ENCODE peak calls at places on chromosomes 13 and 19, in seven cellular contexts. R is K562, E is GM12878, C is SK-N-SH, U is T47D, X is H1, J is HepG2. M is an unnamed sample.

GRCh38 chr19:4597278-4597974 is 37.9 kb upstream of the SEMA6B start:
- DNase-seq in R (no peak), E (no peak), C (no peak), U (no peak), X (peak), J (no peak), M (no peak)

GRCh38 chr13:101231751-101232428 is 184.4 kb downstream of the NALCN start:
- DNase-seq in R (no peak), E (no peak), C (no peak), U (no peak), X (no peak), J (no peak), M (no peak)

GRCh38 chr19:11281336-11282049 is 14.5 kb upstream of the TSPAN16 start:
- DNase-seq in R (no peak), E (no peak), C (peak), U (no peak), X (no peak), J (no peak), M (no peak)

GRCh38 chr19:35639863-35640262 is 1.7 kb upstream of the ETV2 start:
- DNase-seq in R (no peak), E (no peak), C (no peak), U (no peak), X (no peak), J (no peak), M (no peak)

GRCh38 chr19:29366757-29367156 is 153.8 kb upstream of the UQCRFS1 start:
- DNase-seq in R (no peak), E (no peak), C (no peak), U (no peak), X (peak), J (no peak), M (no peak)

GRCh38 chr19:15452111-15453047 is 2.6 kb upstream of the WIZ start:
- DNase-seq in R (peak), E (no peak), C (peak), U (peak), X (peak), J (peak), M (peak)

GRCh38 chr19:47663911-47664771 is 49.1 kb upstream of the EHD2 start:
- DNase-seq in R (peak), E (no peak), C (no peak), U (peak), X (no peak), J (peak), M (no peak)

GRCh38 chr19:660793-661426 is 2.1 kb downstream of the RNF126 start:
- DNase-seq in R (no peak), E (no peak), C (no peak), U (no peak), X (no peak), J (peak), M (no peak)

GRCh38 chr19:36255316-36255715 is 40.4 kb downstream of the ZNF146 start:
- DNase-seq in R (no peak), E (no peak), C (no peak), U (no peak), X (no peak), J (no peak), M (no peak)

GRCh38 chr13:43364210-43365041 is 341.0 kb downstream of the DNAJC15 start:
- DNase-seq in R (no peak), E (no peak), C (no peak), U (no peak), X (no peak), J (no peak), M (no peak)

GRCh38 chr13:74067818-74068217 is 66.4 kb downstream of the KLF12 start:
- DNase-seq in R (no peak), E (no peak), C (no peak), U (no peak), X (no peak), J (no peak), M (no peak)

GRCh38 chr13:59747529-59747928 is 416.2 kb downstream of the DIAPH3 start:
- DNase-seq in R (peak), E (no peak), C (no peak), U (no peak), X (no peak), J (peak), M (peak)

GRCh38 chr13:42259515-42259914 is 12.4 kb upstream of the AKAP11 start:
- DNase-seq in R (peak), E (no peak), C (no peak), U (no peak), X (no peak), J (no peak), M (no peak)

GRCh38 chr13:97043302-97043701 is 49.0 kb upstream of the OXGR1 start:
- DNase-seq in R (no peak), E (no peak), C (no peak), U (no peak), X (no peak), J (no peak), M (no peak)

GRCh38 chr19:46834121-46834520 is 16.5 kb downstream of the AP2S1 start:
- DNase-seq in R (no peak), E (no peak), C (peak), U (no peak), X (no peak), J (no peak), M (no peak)

GRCh38 chr13:102555914-102556553 is 40.8 kb upstream of the TPP2 start:
- DNase-seq in R (peak), E (no peak), C (peak), U (peak), X (no peak), J (peak), M (peak)

DNA sequence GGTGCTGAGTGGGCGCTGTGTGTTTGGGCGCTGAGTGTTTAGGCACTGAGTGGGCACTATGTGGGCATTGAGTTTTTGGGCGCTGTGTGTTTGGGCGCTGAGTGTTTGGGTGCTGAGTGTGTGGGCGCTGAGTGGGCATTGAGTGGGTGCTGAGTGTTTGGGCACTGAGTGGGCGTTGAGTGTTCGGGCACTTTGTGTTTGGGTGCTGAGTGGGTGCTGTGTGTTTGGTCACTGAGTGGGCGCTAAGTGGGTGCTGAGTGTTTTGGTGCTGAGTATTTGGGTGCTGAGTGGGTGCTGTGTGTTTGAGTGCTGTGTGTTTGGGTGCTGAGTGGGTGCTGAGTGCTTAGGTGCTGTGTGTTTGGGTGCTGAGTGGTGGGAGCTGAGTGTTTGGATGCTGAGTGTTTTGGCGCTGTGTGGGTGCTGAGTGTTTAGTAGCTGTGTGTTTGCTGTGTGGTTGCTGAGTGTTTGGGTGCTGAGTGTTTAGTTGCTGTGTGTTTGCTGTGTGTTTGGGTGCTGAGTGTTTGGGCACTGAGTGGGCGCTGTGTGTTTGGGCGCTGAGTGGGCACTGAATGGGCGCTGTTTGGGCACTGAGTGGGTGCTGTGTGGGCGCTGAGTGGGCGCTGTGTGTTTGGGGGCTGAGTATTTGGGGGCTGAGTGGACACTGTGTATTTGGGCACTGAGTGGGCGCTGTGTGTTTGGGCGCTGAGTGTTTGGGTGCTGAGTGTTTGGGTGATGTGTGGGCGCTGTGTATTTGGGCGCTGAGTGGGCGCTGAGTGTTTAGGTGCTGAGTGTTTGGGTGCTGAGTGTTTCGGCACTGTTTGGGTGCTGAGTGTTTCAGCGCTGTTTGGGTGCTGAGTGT is 47.2 kb upstream of the F7 start:
- DNase-seq in R (no peak), E (no peak), C (no peak), U (no peak), X (no peak), J (no peak), M (no peak)
- TF ChIP-seq JUND in R (no peak), E (no peak), C (no peak), U (no peak), X (no peak), J (no peak), M (no peak)

GRCh38 chr13:49305824-49306425 is 58.2 kb downstream of the CDADC1 start:
- DNase-seq in R (no peak), E (no peak), C (no peak), U (no peak), X (no peak), J (no peak), M (no peak)

GRCh38 chr13:49310251-49310650 is 62.5 kb downstream of the CDADC1 start:
- DNase-seq in R (no peak), E (no peak), C (no peak), U (no peak), X (no peak), J (no peak), M (no peak)

GRCh38 chr13:49308977-49309408 is 61.3 kb downstream of the CDADC1 start:
- DNase-seq in R (no peak), E (no peak), C (no peak), U (no peak), X (no peak), J (no peak), M (no peak)

GRCh38 chr13:49307365-49307764 is 59.6 kb downstream of the CDADC1 start:
- DNase-seq in R (no peak), E (no peak), C (no peak), U (no peak), X (no peak), J (no peak), M (no peak)

DNA sequence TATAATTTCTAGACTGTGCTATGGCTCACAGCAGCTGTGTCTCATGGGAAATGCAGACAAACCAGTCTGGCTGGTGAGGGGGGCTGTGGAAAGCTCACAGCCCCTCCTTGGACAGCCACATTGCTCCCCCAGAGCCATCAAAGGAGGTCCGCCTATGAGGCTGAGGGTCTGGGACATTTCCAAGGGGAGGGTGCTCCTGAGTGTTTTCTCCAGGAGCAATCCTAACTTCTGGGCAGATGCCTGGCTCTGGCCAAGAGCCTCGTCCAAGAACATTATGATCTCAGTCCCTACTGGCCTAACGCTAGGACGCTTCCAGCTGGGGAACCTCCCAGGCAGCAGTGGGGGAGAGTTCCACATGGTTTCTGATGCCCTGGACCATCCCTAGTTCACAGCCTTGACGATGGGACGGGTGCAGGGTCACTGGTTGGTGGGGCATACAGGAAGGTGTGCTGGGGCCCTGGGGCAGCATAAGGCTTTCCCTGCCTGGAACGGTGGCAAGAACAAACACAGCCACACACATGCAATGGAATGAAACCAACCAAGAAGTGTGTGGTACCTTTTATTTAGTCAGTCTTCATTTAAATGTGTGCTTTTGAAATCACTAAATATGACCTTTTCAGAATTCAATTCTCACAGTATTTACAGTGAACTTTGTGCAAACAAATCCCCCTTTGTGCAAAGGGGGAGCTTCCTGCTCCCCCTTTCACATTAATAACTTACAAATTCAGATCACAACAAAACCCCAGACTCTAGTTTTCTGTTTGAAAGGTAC is 60.6 kb downstream of the CDADC1 start:
- DNase-seq in R (no peak), E (no peak), C (no peak), U (peak), X (no peak), J (peak), M (no peak)
- TF ChIP-seq JUND in R (no peak), E (no peak), C (no peak), U (no peak), X (no peak), J (no peak), M (no peak)

GRCh38 chr19:8403820-8404109 is 9.3 kb upstream of the MARCHF2 start:
- DNase-seq in R (no peak), E (no peak), C (peak), U (no peak), X (no peak), J (no peak), M (no peak)
- TF ChIP-seq JUND in R (no peak), E (no peak), C (no peak), U (no peak), X (no peak), J (no peak), M (no peak)

GRCh38 chr13:30128095-30128494 is 179.3 kb downstream of the KATNAL1 start:
- DNase-seq in R (no peak), E (no peak), C (no peak), U (no peak), X (no peak), J (no peak), M (no peak)

GRCh38 chr13:30126903-30127428 is 180.4 kb downstream of the KATNAL1 start:
- DNase-seq in R (no peak), E (no peak), C (no peak), U (no peak), X (no peak), J (no peak), M (no peak)

GRCh38 chr13:30125422-30126073 is 181.8 kb downstream of the KATNAL1 start:
- DNase-seq in R (no peak), E (no peak), C (no peak), U (peak), X (no peak), J (peak), M (no peak)

GRCh38 chr13:30129411-30129810 is 177.9 kb downstream of the KATNAL1 start:
- DNase-seq in R (no peak), E (no peak), C (no peak), U (no peak), X (no peak), J (no peak), M (no peak)

GRCh38 chr13:30128591-30128990 is 178.8 kb downstream of the KATNAL1 start:
- DNase-seq in R (no peak), E (no peak), C (no peak), U (no peak), X (no peak), J (no peak), M (no peak)
- TF ChIP-seq JUND in R (no peak), E (no peak), C (no peak), U (no peak), X (no peak), J (no peak), M (no peak)

DNA sequence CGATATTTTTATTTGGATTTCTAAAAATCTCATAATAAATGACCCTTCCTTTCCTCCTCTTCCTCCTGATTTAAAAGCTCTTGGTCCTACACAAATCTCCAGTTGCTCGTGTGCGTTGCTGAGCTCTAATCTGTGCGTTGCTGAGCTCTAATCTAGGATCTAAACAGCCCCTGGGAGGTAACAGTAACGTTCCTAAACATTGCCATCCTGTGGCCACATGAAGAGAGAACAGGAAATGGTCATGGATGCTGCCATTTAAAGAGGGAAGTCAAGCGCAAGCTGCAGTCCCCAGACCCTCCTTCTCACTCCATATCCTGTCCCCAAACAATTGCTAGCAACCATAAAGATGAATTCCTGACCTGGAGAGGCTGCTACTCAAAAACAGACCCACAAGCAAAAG is 170.8 kb downstream of the NUFIP1 start:
- DNase-seq in R (peak), E (no peak), C (peak), U (peak), X (no peak), J (peak), M (peak)
- TF ChIP-seq JUND in R (no peak), E (no peak), C (no peak), U (no peak), X (no peak), J (no peak), M (no peak)

GRCh38 chr13:61024046-61024445 is 391.6 kb downstream of the PCDH20 start:
- DNase-seq in R (no peak), E (no peak), C (no peak), U (no peak), X (no peak), J (no peak), M (no peak)
- TF ChIP-seq JUND in R (no peak), E (no peak), C (no peak), U (no peak), X (no peak), J (no peak), M (no peak)

GRCh38 chr19:13066231-13066630 is 36.4 kb downstream of the LYL1 start:
- DNase-seq in R (no peak), E (no peak), C (no peak), U (no peak), X (no peak), J (no peak), M (no peak)

GRCh38 chr19:13070425-13071140 is 32.1 kb downstream of the LYL1 start:
- DNase-seq in R (no peak), E (no peak), C (no peak), U (no peak), X (no peak), J (no peak), M (no peak)

GRCh38 chr19:13069415-13070369 is 33.0 kb downstream of the LYL1 start:
- DNase-seq in R (peak), E (no peak), C (peak), U (no peak), X (no peak), J (no peak), M (no peak)

GRCh38 chr19:13066933-13067831 is 35.5 kb downstream of the LYL1 start:
- DNase-seq in R (no peak), E (no peak), C (no peak), U (no peak), X (no peak), J (no peak), M (no peak)

DNA sequence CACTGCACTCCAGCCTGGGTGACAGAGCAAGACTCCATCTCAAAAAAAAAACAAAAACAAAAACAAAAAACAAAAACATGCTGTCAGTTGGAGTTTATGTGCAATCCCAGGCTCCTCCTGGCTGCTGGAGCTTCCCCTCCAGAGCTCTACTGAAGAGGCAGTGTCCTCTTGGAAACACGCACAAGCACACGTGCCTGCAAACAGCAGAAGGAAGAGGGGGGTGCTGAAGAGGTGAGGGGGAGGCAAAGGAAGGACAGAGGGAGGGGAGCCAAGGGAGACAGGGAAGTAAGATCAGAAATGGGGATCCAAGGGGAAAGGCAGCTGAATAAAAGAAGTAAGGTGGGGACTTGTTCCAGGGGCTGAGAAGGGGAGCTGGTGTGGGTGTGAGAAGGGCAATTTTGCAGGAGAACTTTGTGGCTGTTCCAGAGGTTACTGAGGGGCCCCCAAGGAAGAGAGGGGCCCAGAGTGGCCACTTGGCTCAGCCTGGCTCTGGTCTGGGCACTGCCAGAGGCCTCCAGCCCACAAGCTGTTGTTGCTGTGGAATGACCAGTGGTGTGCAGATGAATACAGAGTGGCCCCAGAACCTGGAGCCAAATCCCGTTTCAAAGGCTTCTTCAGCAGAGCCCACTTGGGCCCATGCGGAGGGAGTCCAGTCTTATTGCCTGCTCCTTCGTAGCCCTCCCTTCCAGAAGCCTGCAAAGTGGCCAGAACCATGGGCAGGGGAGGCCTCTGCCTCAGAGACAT is 34.4 kb downstream of the LYL1 start:
- DNase-seq in R (peak), E (no peak), C (no peak), U (no peak), X (no peak), J (no peak), M (no peak)
- TF ChIP-seq JUND in R (no peak), E (no peak), C (no peak), U (no peak), X (no peak), J (no peak), M (no peak)

GRCh38 chr19:18586311-18586710 is 2.3 kb upstream of the REX1BD start:
- DNase-seq in R (no peak), E (no peak), C (no peak), U (peak), X (no peak), J (no peak), M (no peak)
- TF ChIP-seq JUND in R (no peak), E (no peak), C (no peak), U (no peak), X (no peak), J (no peak), M (no peak)

M was measured in HCT116.